ENCODE peak calls at places on chromosomes 11 and 22, in ten cellular contexts. W, N, R, K, T, P, V, D, G and E are unnamed samples.

GRCh38 chr11:15805726-15806125 is 550.6 kb downstream of the SOX6 start:
- DNase-seq in T (no peak), R (peak; percentile 7), P (no peak), D (no peak), K (no peak), V (no peak), G (no peak), N (no peak), W (no peak), E (no peak)

GRCh38 chr11:2581931-2582435 is 117.8 kb downstream of the KCNQ1OT1 start:
- DNase-seq in W (peak; percentile 24), T (no peak), D (no peak), P (no peak), R (no peak), V (no peak), K (no peak), G (no peak), N (no peak), E (peak; percentile 5)

GRCh38 chr11:111665779-111666178 is 63.5 kb downstream of the SIK2 start:
- DNase-seq in N (peak; percentile 71), W (no peak), P (no peak), R (peak; percentile 57), G (peak; percentile 22), K (no peak), T (peak; percentile 25), V (peak; percentile 32), D (peak; percentile 72), E (no peak)

GRCh38 chr11:8329961-8330361 is 66.3 kb upstream of the LMO1 start:
- DNase-seq in G (no peak), D (peak; percentile 46), W (no peak), N (no peak), R (no peak), V (no peak), P (no peak), T (no peak), K (no peak), E (peak; percentile 84)

GRCh38 chr11:84420261-84420660 is 1134.1 kb upstream of the CCDC90B start:
- DNase-seq in G (no peak), V (no peak), N (no peak), R (no peak), D (peak; percentile 36), W (no peak), P (no peak), K (no peak), T (no peak), E (no peak)

GRCh38 chr11:124837491-124837856 is 27.8 kb upstream of the ROBO3 start:
- DNase-seq in T (peak; percentile 46), K (peak; percentile 2), N (peak; percentile 90), P (peak; percentile 20), W (no peak), G (peak; percentile 56), D (peak; percentile 88), V (peak; percentile 84), R (peak; percentile 93), E (peak; percentile 50)

GRCh38 chr22:41352058-41352457 is 29.7 kb upstream of the TEF start:
- DNase-seq in N (peak; percentile 55), D (no peak), W (no peak), P (no peak), T (no peak), G (no peak), R (peak; percentile 8), K (no peak), V (peak; percentile 61), E (no peak)

GRCh38 chr22:27011131-27011530 is 353.7 kb downstream of the MIAT start:
- DNase-seq in P (no peak), T (no peak), N (no peak), G (no peak), V (no peak), W (no peak), D (no peak), K (no peak), R (no peak), E (no peak)

GRCh38 chr11:36469881-36470802 is 39.9 kb downstream of the TRAF6 start:
- DNase-seq in N (peak; percentile 74), D (no peak), P (no peak), R (peak; percentile 29), T (no peak), W (no peak), V (peak; percentile 40), K (no peak), G (no peak), E (no peak)

GRCh38 chr11:119115484-119116234 is 5.7 kb upstream of the HINFP start:
- DNase-seq in D (peak; percentile 71), K (no peak), T (peak; percentile 31), V (no peak), N (no peak), G (peak; percentile 63), P (peak; percentile 47), R (no peak), W (no peak), E (no peak)

DNA sequence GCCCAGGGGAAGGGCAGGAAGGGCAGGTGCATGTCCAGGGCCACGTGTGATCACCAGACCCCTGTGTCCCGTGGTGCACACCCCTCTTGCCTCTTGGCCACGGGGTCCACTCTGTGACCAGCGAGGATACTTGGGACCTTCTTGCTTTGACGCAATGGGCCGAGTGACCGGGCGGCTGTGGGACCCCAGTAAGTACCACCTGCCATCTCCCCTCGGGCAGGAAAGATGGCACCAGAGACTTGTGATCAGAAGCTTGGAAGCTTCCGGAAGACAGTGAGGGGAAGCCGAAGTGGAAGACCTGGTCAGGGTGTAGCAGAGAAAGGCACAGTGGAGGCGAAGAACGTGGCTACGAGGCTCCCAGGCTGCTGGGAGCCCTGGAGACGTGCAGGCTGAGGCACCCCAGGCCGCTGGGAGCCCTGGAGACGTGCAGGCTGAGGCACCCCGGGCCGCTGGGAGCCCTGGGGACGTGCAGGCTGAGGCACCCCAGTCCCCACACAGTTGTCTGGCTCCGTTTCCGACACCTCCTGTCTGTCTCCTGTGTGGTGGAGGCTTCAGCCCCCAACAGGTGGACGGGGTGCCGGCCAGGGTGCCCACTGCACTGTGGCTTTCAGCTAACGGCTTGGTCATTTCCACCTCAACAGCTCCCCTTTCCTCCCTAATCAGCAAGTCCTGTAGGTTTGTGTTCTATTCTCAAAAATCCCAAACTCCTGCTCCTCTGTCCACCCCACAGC is 663.5 kb downstream of the BRD1 start:
- DNase-seq in P (no peak), V (no peak), R (no peak), K (no peak), T (no peak), G (no peak), D (no peak), N (no peak), W (no peak), E (no peak)
- TF ChIP-seq CTCF in P (no peak), V (no peak), R (no peak), K (no peak), T (no peak), G (no peak), D (no peak), N (no peak), W (no peak), E (no peak)

GRCh38 chr11:11937433-11937832 is 71.0 kb downstream of the DKK3 start:
- DNase-seq in N (no peak), D (no peak), G (no peak), T (no peak), V (peak; percentile 31), W (no peak), K (no peak), P (no peak), R (no peak), E (no peak)
- H3K36me3 ChIP-seq in N (peaks cover 15% of the 10 kb centered on the region), D (no peaks in the 10 kb centered on the region), G (peaks cover 80% of the 10 kb centered on the region), T (no peaks in the 10 kb centered on the region), V (peaks cover 10% of the 10 kb centered on the region), W (peaks cover 92% of the 10 kb centered on the region), K (no peaks in the 10 kb centered on the region), P (no peaks in the 10 kb centered on the region), R (peaks cover 25% of the 10 kb centered on the region), E (peaks cover 43% of the 10 kb centered on the region)

GRCh38 chr22:36497910-36498669 is 8.8 kb downstream of the FOXRED2 start:
- DNase-seq in D (peak; percentile 15), V (no peak), W (no peak), P (no peak), G (no peak), T (no peak), R (no peak), N (no peak), K (no peak), E (peak; percentile 14)
- TF ChIP-seq CTCF in D (no peak), V (no peak), W (no peak), P (no peak), G (no peak), T (no peak), R (no peak), N (no peak), K (no peak), E (peak; percentile 12)

GRCh38 chr22:25880524-25880923 is 138.5 kb downstream of the MYO18B start:
- DNase-seq in G (no peak), D (peak; percentile 25), R (no peak), K (peak; percentile 11), V (no peak), N (no peak), W (no peak), T (no peak), P (no peak), E (peak; percentile 26)
- H3K36me3 ChIP-seq in G (peaks cover 3% of the 10 kb centered on the region), D (no peaks in the 10 kb centered on the region), R (no peaks in the 10 kb centered on the region), K (no peaks in the 10 kb centered on the region), V (no peaks in the 10 kb centered on the region), N (no peaks in the 10 kb centered on the region), W (no peaks in the 10 kb centered on the region), T (no peaks in the 10 kb centered on the region), P (no peaks in the 10 kb centered on the region), E (no peaks in the 10 kb centered on the region)

GRCh38 chr11:110176366-110177056 is 83.3 kb downstream of the ZC3H12C start:
- DNase-seq in N (peak; percentile 51), V (peak; percentile 21), R (peak; percentile 47), G (no peak), W (no peak), K (no peak), P (no peak), T (no peak), D (no peak), E (no peak)
- TF ChIP-seq CTCF in N (no peak), V (no peak), R (no peak), G (no peak), W (no peak), K (no peak), P (no peak), T (no peak), D (no peak), E (no peak)

DNA sequence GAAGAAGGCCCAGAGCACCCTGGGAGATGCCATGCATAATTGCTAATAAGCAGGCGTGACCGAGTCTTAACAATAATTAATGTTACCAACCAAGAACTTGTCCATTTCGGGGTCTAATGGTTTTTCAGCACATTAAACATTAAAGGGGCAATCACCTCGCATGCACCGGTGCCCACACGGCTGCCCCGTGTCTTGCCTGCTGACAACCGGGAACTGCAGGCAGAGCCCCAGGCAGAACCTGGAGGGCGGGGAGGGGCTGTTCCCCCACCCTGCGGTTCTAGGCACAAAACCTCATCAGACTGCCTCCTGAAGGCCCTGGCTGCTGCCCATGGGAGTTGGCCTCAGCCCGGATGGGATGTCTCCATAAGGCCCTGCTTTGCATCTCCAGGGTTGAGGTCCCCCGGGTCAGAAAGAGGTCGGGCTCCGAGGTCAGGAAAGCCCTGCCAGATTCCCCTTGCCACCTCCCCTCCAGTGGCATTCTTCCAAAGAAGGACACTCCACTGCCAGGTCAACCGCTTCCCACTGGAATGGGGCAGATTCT is 168.9 kb downstream of the BUD13 start:
- DNase-seq in N (no peak), V (no peak), W (no peak), D (no peak), T (no peak), G (no peak), R (no peak), K (no peak), P (no peak), E (peak; percentile 3)
- H3K36me3 ChIP-seq in N (no peaks in the 10 kb centered on the region), V (no peaks in the 10 kb centered on the region), W (no peaks in the 10 kb centered on the region), D (no peaks in the 10 kb centered on the region), T (no peaks in the 10 kb centered on the region), G (no peaks in the 10 kb centered on the region), R (no peaks in the 10 kb centered on the region), K (no peaks in the 10 kb centered on the region), P (no peaks in the 10 kb centered on the region), E (no peaks in the 10 kb centered on the region)

GRCh38 chr11:44760917-44761545 is 34.3 kb downstream of the TSPAN18 start:
- DNase-seq in R (peak; percentile 60), D (peak; percentile 81), G (peak; percentile 71), T (peak; percentile 29), N (peak; percentile 96), P (peak; percentile 79), W (peak; percentile 31), V (peak; percentile 88), K (no peak), E (no peak)
- TF ChIP-seq CTCF in R (no peak), D (peak; percentile 60), G (peak; percentile 3), T (no peak), N (no peak), P (no peak), W (no peak), V (no peak), K (peak; percentile 27), E (peak; percentile 63)